ENCODE peak calls at places on chromosomes 13 and 19, in eight cellular contexts. D, Q, Z, G, M, T, C and W are unnamed samples.

GRCh38 chr13:114089341-114089740 is 43.1 kb downstream of the RASA3 start:
- DNase-seq in D (no peak), Z (peak), Q (no peak), T (no peak), C (peak), M (no peak), G (no peak), W (no peak)

GRCh38 chr19:55305491-55305890 is 19.6 kb downstream of the TMEM150B start:
- DNase-seq in T (peak), M (peak), D (no peak), Q (peak), C (no peak), Z (no peak), G (peak), W (peak)

GRCh38 chr19:57709616-57710015 is 612 bp upstream of the ZNF154 start:
- DNase-seq in M (no peak), D (no peak), Q (no peak), G (no peak), T (no peak), C (no peak), Z (no peak), W (no peak)

GRCh38 chr19:18645035-18645511 is 8.2 kb downstream of the KLHL26 start:
- DNase-seq in C (peak), Q (no peak), G (no peak), D (no peak), T (no peak), Z (no peak), M (no peak), W (no peak)

GRCh38 chr19:13781547-13781946 is 7.3 kb downstream of the C19orf53 start:
- DNase-seq in D (peak), Z (no peak), C (peak), G (peak), T (no peak), M (peak), Q (peak), W (peak)

GRCh38 chr19:18743281-18743825 is 47.8 kb downstream of the COMP start:
- DNase-seq in G (peak), C (no peak), M (no peak), Z (no peak), D (peak), Q (peak), T (no peak), W (peak)

GRCh38 chr19:37763488-37763887 is 15.9 kb downstream of the ZNF573 start:
- DNase-seq in D (peak), C (no peak), Z (no peak), M (no peak), Q (peak), G (no peak), T (no peak), W (peak)

GRCh38 chr13:111324736-111325135 is 4.3 kb downstream of the TEX29 start:
- DNase-seq in T (no peak), Z (no peak), M (no peak), C (peak), Q (no peak), D (no peak), G (no peak), W (no peak)

GRCh38 chr13:43303040-43303729 is 279.8 kb downstream of the DNAJC15 start:
- DNase-seq in C (peak), G (peak), Q (peak), T (no peak), D (peak), M (no peak), Z (peak), W (peak)

GRCh38 chr13:112869202-112870061 is 99.6 kb upstream of the MCF2L start:
- DNase-seq in M (no peak), G (no peak), C (no peak), D (peak), T (no peak), Z (no peak), Q (no peak), W (no peak)

GRCh38 chr13:102310691-102311432 is 91.0 kb downstream of the FGF14 start:
- DNase-seq in G (no peak), D (no peak), M (no peak), Z (no peak), T (no peak), C (no peak), Q (no peak), W (no peak)

GRCh38 chr13:69683921-69684663 is 423.5 kb upstream of the ATXN8OS start:
- DNase-seq in G (no peak), M (no peak), Z (no peak), Q (no peak), C (no peak), T (no peak), D (no peak), W (no peak)

GRCh38 chr19:34365463-34366401 is 736 bp downstream of the GPI start:
- DNase-seq in G (peak), Z (peak), C (peak), M (no peak), T (no peak), Q (peak), D (peak), W (peak)

GRCh38 chr13:75968103-75968838 is 332.1 kb downstream of the LMO7 start:
- DNase-seq in Z (no peak), Q (no peak), M (no peak), D (peak), T (no peak), C (no peak), G (no peak), W (peak)

GRCh38 chr13:61149333-61149730 is 266.3 kb downstream of the PCDH20 start:
- DNase-seq in T (no peak), Z (no peak), D (no peak), M (no peak), C (no peak), G (no peak), Q (no peak), W (no peak)

GRCh38 chr13:35475960-35476943 is at the start of gene MAB21L1:
- DNase-seq in C (peak), Q (peak), G (peak), M (no peak), T (no peak), D (peak), Z (no peak), W (peak)

GRCh38 chr19:38852231-38853044 is 2.7 kb upstream of the HNRNPL start:
- DNase-seq in D (peak), T (peak), C (peak), Q (peak), M (peak), Z (peak), G (peak), W (peak)

GRCh38 chr19:40640744-40641143 is 39.6 kb downstream of the LTBP4 start:
- DNase-seq in M (no peak), Q (peak), G (no peak), C (no peak), D (peak), Z (no peak), T (no peak), W (no peak)

GRCh38 chr13:77896536-77896935 is 22.1 kb downstream of the EDNRB start:
- DNase-seq in Z (no peak), Q (peak), G (no peak), T (no peak), M (no peak), C (no peak), D (peak), W (no peak)

GRCh38 chr13:45951724-45952123 is 100.2 kb upstream of the SIAH3 start:
- DNase-seq in Z (no peak), M (no peak), Q (no peak), G (no peak), T (no peak), D (peak), C (no peak), W (peak)

GRCh38 chr13:30042891-30043630 is 192.6 kb upstream of the UBL3 start:
- DNase-seq in Z (no peak), T (no peak), Q (no peak), D (no peak), M (no peak), G (no peak), C (no peak), W (no peak)

GRCh38 chr19:28519950-28520861 is 692.7 kb downstream of the UQCRFS1 start:
- DNase-seq in D (no peak), Q (no peak), C (no peak), Z (peak), G (no peak), T (no peak), M (no peak), W (no peak)

GRCh38 chr13:112859817-112860190 is 109.2 kb upstream of the MCF2L start:
- DNase-seq in T (no peak), M (peak), Z (no peak), D (peak), C (no peak), Q (peak), G (peak), W (peak)

GRCh38 chr13:41915096-41915495 is 45.8 kb downstream of the VWA8 start:
- DNase-seq in Q (no peak), Z (no peak), M (no peak), D (peak), G (no peak), C (no peak), T (no peak), W (peak)

GRCh38 chr13:64958106-64958505 is 2272.0 kb downstream of the PCDH9 start:
- DNase-seq in D (no peak), Q (no peak), Z (no peak), C (peak), T (no peak), G (no peak), M (no peak), W (no peak)

GRCh38 chr13:45207319-45207718 is 6.5 kb upstream of the KCTD4 start:
- DNase-seq in G (no peak), C (no peak), D (no peak), M (no peak), Z (no peak), T (no peak), Q (no peak), W (peak)

GRCh38 chr13:113550453-113550852 is 34.1 kb upstream of the TFDP1 start:
- DNase-seq in Z (no peak), D (no peak), C (peak), Q (no peak), G (no peak), M (no peak), T (no peak), W (no peak)

GRCh38 chr13:44573071-44573470 is 3.1 kb downstream of the TSC22D1 start:
- DNase-seq in C (no peak), T (no peak), Q (no peak), D (no peak), Z (no peak), G (no peak), M (no peak), W (no peak)

GRCh38 chr13:95503662-95504061 is 48.9 kb upstream of the CLDN10 start:
- DNase-seq in G (no peak), D (no peak), M (no peak), T (no peak), C (no peak), Q (no peak), Z (no peak), W (no peak)

GRCh38 chr13:42484396-42484795 is 89.6 kb upstream of the TNFSF11 start:
- DNase-seq in T (no peak), Q (peak), C (no peak), Z (no peak), G (no peak), M (no peak), D (no peak), W (peak)

GRCh38 chr13:63427170-63427569 is 2011.5 kb upstream of the PCDH20 start:
- DNase-seq in C (no peak), T (no peak), Z (no peak), G (no peak), Q (no peak), D (no peak), M (no peak), W (no peak)

GRCh38 chr19:30444253-30444671 is 72.1 kb downstream of the ZNF536 start:
- DNase-seq in Q (no peak), T (no peak), C (no peak), Z (no peak), D (no peak), M (no peak), G (no peak), W (no peak)
- H3K4me3 ChIP-seq in Q (no peak), T (no peak), C (no peak), Z (no peak), D (no peak), M (no peak), G (no peak), W (no peak)

GRCh38 chr19:33175156-33175782 is 18.9 kb upstream of the LRP3 start:
- DNase-seq in D (no peak), M (no peak), G (no peak), Z (no peak), T (no peak), C (peak), Q (no peak), W (no peak)
- H3K4me3 ChIP-seq in D (no peak), M (no peak), G (peak), Z (no peak), T (peak), C (no peak), Q (no peak), W (no peak)

DNA sequence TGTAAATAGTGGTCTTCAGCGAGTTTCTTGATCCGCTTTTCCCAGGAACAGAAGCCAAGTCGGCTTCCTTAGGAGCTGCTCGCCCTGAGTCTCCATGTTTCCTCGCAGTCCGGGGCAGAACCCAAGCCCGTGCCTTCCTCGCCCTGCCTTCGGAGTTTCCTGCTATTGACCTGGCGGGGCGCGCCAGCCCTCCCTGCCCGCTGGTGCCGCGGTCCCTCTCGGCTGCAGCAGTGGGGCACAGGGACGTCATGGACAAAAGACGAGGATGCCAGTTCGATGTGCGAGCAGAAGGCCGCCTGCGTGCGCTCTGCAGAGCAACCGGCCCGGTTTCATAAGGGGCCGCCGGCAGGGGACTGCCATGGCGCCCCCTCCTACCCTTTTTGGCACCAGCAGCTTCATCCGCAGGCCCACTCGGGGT is 156.6 kb downstream of the TM9SF2 start:
- DNase-seq in T (peak), Z (no peak), C (no peak), Q (peak), G (peak), M (peak), D (no peak), W (no peak)
- H3K4me3 ChIP-seq in T (peak), Z (peak), C (peak), Q (peak), G (no peak), M (peak), D (peak), W (peak)

DNA sequence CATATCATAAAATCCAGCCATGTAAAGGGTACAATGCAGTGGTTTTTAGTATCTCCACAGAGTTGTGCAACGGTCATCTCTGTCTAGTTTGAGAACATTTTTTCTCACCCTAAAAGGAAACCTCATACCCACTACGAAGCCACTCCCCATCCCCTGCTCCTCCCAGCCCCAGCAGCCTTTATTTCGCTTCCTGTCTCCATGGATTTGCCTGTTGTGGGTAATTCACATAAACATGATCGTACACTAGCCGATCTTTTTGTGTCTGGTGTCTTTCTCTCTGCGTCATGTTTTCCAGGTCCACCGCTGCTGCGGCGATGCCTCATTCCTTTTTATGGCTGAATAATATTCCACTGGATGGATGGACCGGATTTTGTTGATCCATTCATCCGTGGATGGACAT is 28.6 kb downstream of the BICRA start:
- DNase-seq in M (no peak), G (no peak), T (no peak), D (no peak), Q (peak), C (no peak), Z (no peak), W (no peak)
- H3K4me3 ChIP-seq in M (no peak), G (no peak), T (no peak), D (no peak), Q (no peak), C (no peak), Z (no peak), W (no peak)